ENCODE peak calls at places on chromosome 14, in four cellular contexts. Y, J, N and Z are unnamed samples.

GRCh38 chr14:73027546-73027945 is 640 bp upstream of the ZFYVE1 start:
- DNase-seq in Y (no peak), J (no peak), N (no peak), Z (no peak)

GRCh38 chr14:53946404-53947400 is 9.9 kb downstream of the BMP4 start:
- DNase-seq in Y (no peak), J (no peak), N (peak; percentile 71), Z (no peak)

GRCh38 chr14:75205586-75205985 is 29.2 kb upstream of the TMED10 start:
- DNase-seq in Y (peak; percentile 63), J (peak; percentile 88), N (no peak), Z (no peak)

GRCh38 chr14:58501214-58501816 is 73.8 kb downstream of the KIAA0586 start:
- DNase-seq in Y (peak; percentile 55), J (peak; percentile 30), N (peak; percentile 77), Z (peak; percentile 51)

GRCh38 chr14:65478017-65478416 is 65.5 kb downstream of the FUT8 start:
- DNase-seq in Y (no peak), J (no peak), N (no peak), Z (no peak)

GRCh38 chr14:103115845-103116572 is 7.3 kb upstream of the TNFAIP2 start:
- DNase-seq in Y (no peak), J (no peak), N (no peak), Z (no peak)

GRCh38 chr14:63992858-63993257 is 140.1 kb downstream of the SYNE2 start:
- DNase-seq in Y (no peak), J (no peak), N (no peak), Z (no peak)

GRCh38 chr14:100692859-100693558 is 33.7 kb upstream of the DLK1 start:
- DNase-seq in Y (peak; percentile 98), J (peak; percentile 97), N (no peak), Z (no peak)

GRCh38 chr14:81311816-81312215 is 88.3 kb downstream of the STON2 start:
- DNase-seq in Y (no peak), J (no peak), N (no peak), Z (no peak)

GRCh38 chr14:104187121-104187889 is 48.9 kb downstream of the KIF26A start:
- DNase-seq in Y (peak; percentile 44), J (no peak), N (no peak), Z (no peak)